ENCODE peak calls at places on chromosomes 2 and 18, in nine cellular contexts. One of them, this sample, is unnamed.

GRCh38 chr18:55250729-55251128 is 291.5 kb upstream of the CCDC68 start:
- DNase-seq in fibroblast of the aortic adventitia: peak; percentile 82
- DNase-seq in right atrium auricular region: no peak
- DNase-seq in coronary artery: no peak
- DNase-seq in Panc1: no peak
- DNase-seq in hepatocyte: no peak
- DNase-seq in progenitor cell of endocrine pancreas: no peak
- DNase-seq in H9: no peak
- DNase-seq in HCT116: no peak
- DNase-seq in this sample: no peak

GRCh38 chr2:8456149-8457091 is 225.4 kb upstream of the ID2 start:
- DNase-seq in hepatocyte: no peak
- DNase-seq in HCT116: no peak
- DNase-seq in Panc1: no peak
- DNase-seq in H9: no peak
- DNase-seq in right atrium auricular region: no peak
- DNase-seq in progenitor cell of endocrine pancreas: no peak
- DNase-seq in coronary artery: peak; percentile 66
- DNase-seq in fibroblast of the aortic adventitia: no peak
- DNase-seq in this sample: no peak

GRCh38 chr2:240903191-240904060 is 2.7 kb upstream of the CROCC2 start:
- DNase-seq in HCT116: no peak
- DNase-seq in Panc1: no peak
- DNase-seq in right atrium auricular region: no peak
- DNase-seq in hepatocyte: no peak
- DNase-seq in fibroblast of the aortic adventitia: no peak
- DNase-seq in progenitor cell of endocrine pancreas: no peak
- DNase-seq in coronary artery: no peak
- DNase-seq in H9: no peak
- DNase-seq in this sample: no peak

GRCh38 chr2:143675006-143675405 is 545.8 kb downstream of the ARHGAP15 start:
- DNase-seq in Panc1: no peak
- DNase-seq in progenitor cell of endocrine pancreas: no peak
- DNase-seq in right atrium auricular region: no peak
- DNase-seq in HCT116: no peak
- DNase-seq in coronary artery: no peak
- DNase-seq in H9: no peak
- DNase-seq in hepatocyte: no peak
- DNase-seq in fibroblast of the aortic adventitia: no peak
- DNase-seq in this sample: no peak

GRCh38 chr18:40687401-40687800 is 1267.6 kb upstream of the PIK3C3 start:
- DNase-seq in hepatocyte: no peak
- DNase-seq in H9: no peak
- DNase-seq in coronary artery: no peak
- DNase-seq in right atrium auricular region: no peak
- DNase-seq in Panc1: no peak
- DNase-seq in HCT116: no peak
- DNase-seq in fibroblast of the aortic adventitia: no peak
- DNase-seq in progenitor cell of endocrine pancreas: no peak
- DNase-seq in this sample: no peak

GRCh38 chr18:47248610-47249343 is 2.7 kb downstream of the SKOR2 start:
- DNase-seq in coronary artery: no peak
- DNase-seq in Panc1: no peak
- DNase-seq in right atrium auricular region: no peak
- DNase-seq in H9: peak; percentile 66
- DNase-seq in progenitor cell of endocrine pancreas: no peak
- DNase-seq in fibroblast of the aortic adventitia: no peak
- DNase-seq in hepatocyte: no peak
- DNase-seq in HCT116: no peak
- DNase-seq in this sample: no peak

GRCh38 chr2:110679337-110679707 is 1.5 kb upstream of the BUB1 start:
- DNase-seq in right atrium auricular region: no peak
- DNase-seq in progenitor cell of endocrine pancreas: no peak
- DNase-seq in fibroblast of the aortic adventitia: peak; percentile 22
- DNase-seq in Panc1: no peak
- DNase-seq in hepatocyte: peak; percentile 23
- DNase-seq in H9: no peak
- DNase-seq in coronary artery: no peak
- DNase-seq in HCT116: no peak
- DNase-seq in this sample: no peak

GRCh38 chr2:171100370-171100769 is 60.3 kb downstream of the TLK1 start:
- DNase-seq in Panc1: no peak
- DNase-seq in H9: no peak
- DNase-seq in right atrium auricular region: no peak
- DNase-seq in coronary artery: no peak
- DNase-seq in fibroblast of the aortic adventitia: no peak
- DNase-seq in HCT116: no peak
- DNase-seq in progenitor cell of endocrine pancreas: no peak
- DNase-seq in hepatocyte: no peak
- DNase-seq in this sample: no peak

GRCh38 chr2:190695739-190696138 is 46.9 kb downstream of the NAB1 start:
- DNase-seq in right atrium auricular region: no peak
- DNase-seq in coronary artery: no peak
- DNase-seq in Panc1: no peak
- DNase-seq in HCT116: no peak
- DNase-seq in H9: no peak
- DNase-seq in progenitor cell of endocrine pancreas: no peak
- DNase-seq in fibroblast of the aortic adventitia: no peak
- DNase-seq in hepatocyte: no peak
- DNase-seq in this sample: no peak

GRCh38 chr2:190696792-190697398 is 48.0 kb downstream of the NAB1 start:
- DNase-seq in fibroblast of the aortic adventitia: no peak
- DNase-seq in coronary artery: no peak
- DNase-seq in progenitor cell of endocrine pancreas: no peak
- DNase-seq in H9: no peak
- DNase-seq in Panc1: no peak
- DNase-seq in hepatocyte: peak; percentile 28
- DNase-seq in HCT116: no peak
- DNase-seq in right atrium auricular region: no peak
- DNase-seq in this sample: no peak

GRCh38 chr2:190701586-190701985 is 52.7 kb downstream of the NAB1 start:
- DNase-seq in H9: no peak
- DNase-seq in fibroblast of the aortic adventitia: no peak
- DNase-seq in HCT116: no peak
- DNase-seq in coronary artery: no peak
- DNase-seq in right atrium auricular region: no peak
- DNase-seq in hepatocyte: no peak
- DNase-seq in progenitor cell of endocrine pancreas: no peak
- DNase-seq in Panc1: no peak
- DNase-seq in this sample: no peak

GRCh38 chr2:190697421-190697820 is 48.5 kb downstream of the NAB1 start:
- DNase-seq in right atrium auricular region: no peak
- DNase-seq in Panc1: no peak
- DNase-seq in fibroblast of the aortic adventitia: no peak
- DNase-seq in progenitor cell of endocrine pancreas: no peak
- DNase-seq in hepatocyte: no peak
- DNase-seq in HCT116: no peak
- DNase-seq in coronary artery: no peak
- DNase-seq in H9: no peak
- DNase-seq in this sample: no peak

DNA sequence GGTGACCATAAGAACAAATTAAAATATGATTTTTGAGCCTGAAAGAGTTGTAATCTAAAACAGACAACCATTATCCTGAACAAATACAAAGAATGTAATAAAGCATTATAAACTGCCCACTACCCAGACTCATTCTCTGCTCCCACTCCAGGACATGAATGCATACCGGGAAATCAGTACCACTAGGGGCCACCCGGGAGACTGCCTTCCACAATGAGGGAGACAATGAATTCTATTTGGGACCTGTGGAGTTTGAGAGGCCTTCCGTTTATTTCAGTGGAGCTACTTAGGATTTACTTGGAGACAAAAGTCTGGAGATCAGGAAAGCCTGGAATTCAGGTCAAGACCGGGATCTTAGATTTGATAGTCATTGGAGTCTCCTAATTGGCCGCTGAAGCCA is 50.0 kb downstream of the NAB1 start:
- DNase-seq in HCT116: no peak
- DNase-seq in right atrium auricular region: no peak
- DNase-seq in H9: peak; percentile 57
- DNase-seq in coronary artery: no peak
- DNase-seq in hepatocyte: no peak
- DNase-seq in progenitor cell of endocrine pancreas: no peak
- DNase-seq in Panc1: no peak
- DNase-seq in fibroblast of the aortic adventitia: no peak
- DNase-seq in this sample: no peak
- TF ChIP-seq CTCF in HCT116: no peak
- TF ChIP-seq CTCF in right atrium auricular region: peak; percentile 20
- TF ChIP-seq CTCF in H9: peak; percentile 51
- TF ChIP-seq CTCF in coronary artery: no peak
- TF ChIP-seq CTCF in hepatocyte: peak; percentile 24
- TF ChIP-seq CTCF in progenitor cell of endocrine pancreas: peak; percentile 53
- TF ChIP-seq CTCF in Panc1: peak; percentile 27
- TF ChIP-seq CTCF in fibroblast of the aortic adventitia: peak; percentile 51
- TF ChIP-seq CTCF in this sample: no peak

GRCh38 chr18:12278765-12279682 is 24.9 kb downstream of the CIDEA start:
- DNase-seq in HCT116: no peak
- DNase-seq in Panc1: no peak
- DNase-seq in H9: peak; percentile 90
- DNase-seq in hepatocyte: peak; percentile 83
- DNase-seq in right atrium auricular region: peak; percentile 93
- DNase-seq in coronary artery: peak; percentile 97
- DNase-seq in progenitor cell of endocrine pancreas: peak; percentile 47
- DNase-seq in fibroblast of the aortic adventitia: peak; percentile 95
- DNase-seq in this sample: peak; percentile 53

GRCh38 chr18:12278153-12278764 is 24.1 kb downstream of the CIDEA start:
- DNase-seq in Panc1: no peak
- DNase-seq in HCT116: no peak
- DNase-seq in H9: peak; percentile 65
- DNase-seq in fibroblast of the aortic adventitia: no peak
- DNase-seq in hepatocyte: no peak
- DNase-seq in progenitor cell of endocrine pancreas: no peak
- DNase-seq in right atrium auricular region: no peak
- DNase-seq in coronary artery: no peak
- DNase-seq in this sample: no peak

GRCh38 chr18:12271376-12272235 is 17.4 kb downstream of the CIDEA start:
- DNase-seq in H9: peak; percentile 86
- DNase-seq in Panc1: peak; percentile 51
- DNase-seq in HCT116: peak; percentile 49
- DNase-seq in fibroblast of the aortic adventitia: peak; percentile 83
- DNase-seq in coronary artery: peak; percentile 83
- DNase-seq in hepatocyte: peak; percentile 91
- DNase-seq in right atrium auricular region: peak; percentile 69
- DNase-seq in progenitor cell of endocrine pancreas: peak; percentile 65
- DNase-seq in this sample: no peak

GRCh38 chr18:12276736-12277554 is 22.8 kb downstream of the CIDEA start:
- DNase-seq in Panc1: no peak
- DNase-seq in HCT116: no peak
- DNase-seq in right atrium auricular region: no peak
- DNase-seq in hepatocyte: no peak
- DNase-seq in coronary artery: no peak
- DNase-seq in H9: no peak
- DNase-seq in fibroblast of the aortic adventitia: no peak
- DNase-seq in progenitor cell of endocrine pancreas: no peak
- DNase-seq in this sample: no peak

DNA sequence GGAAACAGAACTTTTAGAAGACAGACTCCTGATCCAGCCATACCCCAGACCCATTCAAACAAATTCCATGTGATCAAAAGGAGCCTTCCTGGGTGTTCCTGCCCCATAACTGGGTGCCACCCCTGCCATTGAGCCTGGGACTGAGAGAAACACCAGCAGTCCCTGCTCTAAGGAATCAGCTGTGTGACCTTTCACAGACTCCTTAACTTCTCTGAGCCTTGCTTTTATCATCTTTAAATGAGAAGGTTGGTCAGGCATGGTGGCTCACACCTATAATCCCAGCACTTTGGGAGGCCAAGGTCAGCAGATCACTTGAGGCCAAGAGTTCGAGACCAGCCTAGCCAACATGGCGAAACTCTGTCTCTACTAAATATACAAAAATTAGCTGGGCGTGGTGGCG is 20.6 kb downstream of the CIDEA start:
- DNase-seq in progenitor cell of endocrine pancreas: no peak
- DNase-seq in coronary artery: no peak
- DNase-seq in fibroblast of the aortic adventitia: no peak
- DNase-seq in hepatocyte: no peak
- DNase-seq in right atrium auricular region: no peak
- DNase-seq in HCT116: no peak
- DNase-seq in H9: no peak
- DNase-seq in Panc1: no peak
- DNase-seq in this sample: no peak
- TF ChIP-seq CTCF in progenitor cell of endocrine pancreas: no peak
- TF ChIP-seq CTCF in coronary artery: no peak
- TF ChIP-seq CTCF in fibroblast of the aortic adventitia: no peak
- TF ChIP-seq CTCF in hepatocyte: no peak
- TF ChIP-seq CTCF in right atrium auricular region: no peak
- TF ChIP-seq CTCF in HCT116: no peak
- TF ChIP-seq CTCF in H9: no peak
- TF ChIP-seq CTCF in Panc1: no peak
- TF ChIP-seq CTCF in this sample: no peak

DNA sequence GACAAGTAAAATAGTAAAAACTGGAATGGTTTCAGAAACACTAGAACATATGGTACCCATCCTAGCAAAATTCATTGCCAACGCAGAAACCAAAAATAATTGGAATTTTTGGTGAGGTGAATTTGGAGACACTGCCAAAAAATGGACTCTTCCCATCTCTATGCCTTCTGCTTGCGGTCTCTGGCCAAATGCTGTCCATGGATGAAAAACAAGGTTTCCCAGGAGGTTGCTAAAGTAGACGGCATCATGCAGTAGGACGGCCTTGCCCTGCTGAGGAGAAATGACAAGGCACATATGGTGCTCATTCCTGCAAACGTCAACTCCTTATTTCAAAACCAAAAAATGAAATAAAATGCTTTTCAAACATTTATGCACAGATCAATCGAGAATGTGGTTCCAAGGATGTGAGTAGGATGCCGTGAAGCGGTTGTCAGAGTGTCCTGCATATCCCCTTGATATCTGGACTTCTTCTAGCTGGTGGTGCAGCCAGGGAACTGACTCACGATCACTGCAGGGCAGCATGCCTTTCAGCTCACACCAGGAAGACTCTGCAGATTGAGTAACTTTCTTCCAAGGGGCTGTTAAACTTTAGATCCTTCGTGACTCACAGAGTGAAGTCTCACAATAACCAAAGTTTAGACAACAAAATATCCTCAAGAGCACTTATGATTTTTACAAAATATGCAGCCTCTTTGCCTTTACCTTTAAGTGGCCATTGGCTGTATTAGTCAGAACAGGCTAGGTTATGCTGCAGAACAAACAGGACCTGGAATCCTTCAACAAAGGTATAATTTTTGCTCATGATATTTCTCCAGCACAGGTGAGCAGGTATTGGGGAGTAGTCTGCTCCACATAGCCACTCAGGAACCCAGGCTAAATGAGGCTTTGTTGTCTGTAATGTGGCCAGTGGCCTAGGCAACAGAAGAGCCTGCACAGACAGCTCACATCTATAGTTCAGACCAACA is 149.4 kb upstream of the NDUFV2 start:
- DNase-seq in hepatocyte: no peak
- DNase-seq in Panc1: no peak
- DNase-seq in coronary artery: peak; percentile 28
- DNase-seq in fibroblast of the aortic adventitia: peak; percentile 86
- DNase-seq in right atrium auricular region: no peak
- DNase-seq in H9: no peak
- DNase-seq in progenitor cell of endocrine pancreas: no peak
- DNase-seq in HCT116: no peak
- DNase-seq in this sample: no peak
- TF ChIP-seq CTCF in hepatocyte: no peak
- TF ChIP-seq CTCF in Panc1: no peak
- TF ChIP-seq CTCF in coronary artery: no peak
- TF ChIP-seq CTCF in fibroblast of the aortic adventitia: peak; percentile 1
- TF ChIP-seq CTCF in right atrium auricular region: no peak
- TF ChIP-seq CTCF in H9: no peak
- TF ChIP-seq CTCF in progenitor cell of endocrine pancreas: no peak
- TF ChIP-seq CTCF in HCT116: no peak
- TF ChIP-seq CTCF in this sample: no peak

GRCh38 chr2:80048296-80048695 is 256.3 kb downstream of the LRRTM1 start:
- DNase-seq in HCT116: no peak
- DNase-seq in progenitor cell of endocrine pancreas: no peak
- DNase-seq in H9: no peak
- DNase-seq in right atrium auricular region: no peak
- DNase-seq in Panc1: no peak
- DNase-seq in fibroblast of the aortic adventitia: no peak
- DNase-seq in hepatocyte: no peak
- DNase-seq in coronary artery: no peak
- DNase-seq in this sample: no peak

GRCh38 chr2:80053522-80054338 is 250.8 kb downstream of the LRRTM1 start:
- DNase-seq in coronary artery: no peak
- DNase-seq in H9: no peak
- DNase-seq in progenitor cell of endocrine pancreas: no peak
- DNase-seq in HCT116: no peak
- DNase-seq in fibroblast of the aortic adventitia: no peak
- DNase-seq in hepatocyte: no peak
- DNase-seq in Panc1: no peak
- DNase-seq in right atrium auricular region: no peak
- DNase-seq in this sample: no peak

GRCh38 chr2:80054339-80054675 is 250.2 kb downstream of the LRRTM1 start:
- DNase-seq in coronary artery: no peak
- DNase-seq in fibroblast of the aortic adventitia: no peak
- DNase-seq in right atrium auricular region: no peak
- DNase-seq in H9: no peak
- DNase-seq in hepatocyte: peak; percentile 8
- DNase-seq in progenitor cell of endocrine pancreas: no peak
- DNase-seq in HCT116: no peak
- DNase-seq in Panc1: no peak
- DNase-seq in this sample: no peak

GRCh38 chr2:80050246-80050645 is 254.3 kb downstream of the LRRTM1 start:
- DNase-seq in progenitor cell of endocrine pancreas: no peak
- DNase-seq in H9: no peak
- DNase-seq in HCT116: no peak
- DNase-seq in right atrium auricular region: no peak
- DNase-seq in fibroblast of the aortic adventitia: no peak
- DNase-seq in hepatocyte: no peak
- DNase-seq in coronary artery: no peak
- DNase-seq in Panc1: no peak
- DNase-seq in this sample: no peak
- TF ChIP-seq CTCF in progenitor cell of endocrine pancreas: no peak
- TF ChIP-seq CTCF in H9: no peak
- TF ChIP-seq CTCF in HCT116: no peak
- TF ChIP-seq CTCF in right atrium auricular region: no peak
- TF ChIP-seq CTCF in fibroblast of the aortic adventitia: no peak
- TF ChIP-seq CTCF in hepatocyte: no peak
- TF ChIP-seq CTCF in coronary artery: no peak
- TF ChIP-seq CTCF in Panc1: no peak
- TF ChIP-seq CTCF in this sample: no peak

This sample was measured in omental fat pad.